ENCODE peak calls at places on chromosomes 5 and 9, in ten cellular contexts. W is fibroblast of lung; S is Peyer's patch; B is mammary epithelial cell; K is cardiac fibroblast; U is LNCaP clone FGC; T is IMR-90; A is neural progenitor cell; I is CD4-positive, CD25-positive, alpha-beta regulatory T cell; L is CD8-positive, alpha-beta memory T cell. R is an unnamed sample.

GRCh38 chr9:136808075-136808780 is 480 bp downstream of the RABL6 start:
- DNase-seq in W (no peak), S (peak), B (no peak), K (no peak), U (no peak), T (no peak), A (peak), I (peak), L (peak), R (no peak)

GRCh38 chr5:141637266-141637692 is 482 bp downstream of the RELL2 start:
- DNase-seq in W (no peak), S (peak), B (no peak), K (no peak), U (no peak), T (no peak), A (peak), I (peak), L (peak), R (no peak)

GRCh38 chr5:91272858-91273257 is 110.3 kb downstream of the ARRDC3 start:
- DNase-seq in W (no peak), S (no peak), B (no peak), K (peak), U (no peak), T (peak), A (no peak), I (no peak), L (no peak), R (no peak)

GRCh38 chr5:151684690-151685361 is 1.9 kb downstream of the SPARC start:
- DNase-seq in W (peak), S (no peak), B (peak), K (peak), U (no peak), T (peak), A (peak), I (no peak), L (no peak), R (peak)

GRCh38 chr5:116939641-116940040 is 365.0 kb upstream of the SEMA6A start:
- DNase-seq in W (no peak), S (no peak), B (no peak), K (no peak), U (no peak), T (no peak), A (no peak), I (no peak), L (no peak), R (no peak)

GRCh38 chr5:140331638-140332037 is 14.8 kb downstream of the HBEGF start:
- DNase-seq in W (no peak), S (no peak), B (peak), K (no peak), U (no peak), T (no peak), A (no peak), I (no peak), L (no peak), R (no peak)

GRCh38 chr5:53426517-53426839 is 54.0 kb upstream of the FST start:
- DNase-seq in W (no peak), S (no peak), B (no peak), K (no peak), U (no peak), T (no peak), A (no peak), I (no peak), L (no peak), R (no peak)

GRCh38 chr5:140591747-140592372 is 27.2 kb downstream of the SLC35A4 start:
- DNase-seq in W (no peak), S (no peak), B (peak), K (peak), U (no peak), T (peak), A (no peak), I (no peak), L (no peak), R (no peak)

GRCh38 chr9:134811673-134812668 is 68.6 kb upstream of the FCN2 start:
- DNase-seq in W (peak), S (no peak), B (no peak), K (peak), U (no peak), T (peak), A (peak), I (no peak), L (no peak), R (peak)

GRCh38 chr5:109739741-109740140 is 50.0 kb downstream of the MAN2A1 start:
- DNase-seq in W (peak), S (no peak), B (peak), K (peak), U (no peak), T (peak), A (peak), I (no peak), L (no peak), R (no peak)

GRCh38 chr5:132213666-132214065 is 14.0 kb downstream of the P4HA2 start:
- DNase-seq in W (no peak), S (no peak), B (no peak), K (no peak), U (no peak), T (no peak), A (no peak), I (no peak), L (no peak), R (no peak)

GRCh38 chr5:172740483-172741205 is 30.4 kb downstream of the DUSP1 start:
- DNase-seq in W (peak), S (no peak), B (peak), K (peak), U (no peak), T (peak), A (no peak), I (no peak), L (no peak), R (no peak)

GRCh38 chr5:69129413-69129812 is 35.6 kb downstream of the SLC30A5 start:
- DNase-seq in W (peak), S (no peak), B (peak), K (peak), U (peak), T (peak), A (no peak), I (no peak), L (no peak), R (no peak)

GRCh38 chr9:2496934-2497333 is 124.7 kb upstream of the VLDLR start:
- DNase-seq in W (no peak), S (no peak), B (no peak), K (no peak), U (no peak), T (no peak), A (no peak), I (no peak), L (no peak), R (no peak)

GRCh38 chr5:149186506-149186905 is 45.2 kb downstream of the ABLIM3 start:
- DNase-seq in W (no peak), S (no peak), B (no peak), K (no peak), U (no peak), T (no peak), A (no peak), I (no peak), L (no peak), R (no peak)

GRCh38 chr9:71885467-71885866 is 25.5 kb downstream of the ABHD17B start:
- DNase-seq in W (no peak), S (no peak), B (no peak), K (no peak), U (no peak), T (no peak), A (no peak), I (no peak), L (no peak), R (no peak)

GRCh38 chr9:89603629-89604462 is 966 bp upstream of the GADD45G start:
- DNase-seq in W (peak), S (peak), B (peak), K (peak), U (no peak), T (peak), A (peak), I (no peak), L (no peak), R (no peak)

GRCh38 chr9:34158362-34158869 is 20.4 kb upstream of the UBAP1 start:
- DNase-seq in W (peak), S (no peak), B (peak), K (peak), U (no peak), T (peak), A (no peak), I (no peak), L (no peak), R (no peak)

GRCh38 chr5:149561848-149562247 is 10.6 kb upstream of the CSNK1A1 start:
- DNase-seq in W (peak), S (no peak), B (peak), K (peak), U (no peak), T (peak), A (no peak), I (no peak), L (no peak), R (no peak)

GRCh38 chr5:160118349-160119141 is 705 bp downstream of the PWWP2A start:
- DNase-seq in W (peak), S (peak), B (peak), K (peak), U (no peak), T (no peak), A (no peak), I (peak), L (peak), R (no peak)

GRCh38 chr5:115069087-115069968 is 100.4 kb downstream of the TRIM36 start:
- DNase-seq in W (peak), S (no peak), B (peak), K (peak), U (peak), T (peak), A (peak), I (no peak), L (no peak), R (no peak)

GRCh38 chr9:135973276-135974219 is 12.4 kb upstream of the UBAC1 start:
- DNase-seq in W (peak), S (no peak), B (no peak), K (no peak), U (no peak), T (no peak), A (no peak), I (no peak), L (no peak), R (no peak)

GRCh38 chr9:17005085-17005484 is 129.8 kb upstream of the CNTLN start:
- DNase-seq in W (peak), S (peak), B (no peak), K (peak), U (no peak), T (peak), A (no peak), I (no peak), L (no peak), R (peak)

GRCh38 chr9:122228191-122228905 is 409 bp downstream of the LHX6 start:
- DNase-seq in W (no peak), S (no peak), B (no peak), K (no peak), U (no peak), T (no peak), A (peak), I (no peak), L (no peak), R (no peak)

GRCh38 chr5:16992444-16992843 is 56.4 kb upstream of the MYO10 start:
- DNase-seq in W (no peak), S (no peak), B (no peak), K (peak), U (no peak), T (no peak), A (no peak), I (no peak), L (no peak), R (no peak)

GRCh38 chr5:174935854-174936474 is 211.6 kb downstream of the MSX2 start:
- DNase-seq in W (peak), S (peak), B (peak), K (peak), U (peak), T (peak), A (peak), I (no peak), L (no peak), R (peak)

GRCh38 chr5:170067152-170067551 is 38.5 kb upstream of the FOXI1 start:
- DNase-seq in W (no peak), S (no peak), B (no peak), K (no peak), U (no peak), T (no peak), A (no peak), I (no peak), L (no peak), R (no peak)

GRCh38 chr5:15366676-15367391 is 133.1 kb upstream of the FBXL7 start:
- DNase-seq in W (no peak), S (no peak), B (no peak), K (peak), U (no peak), T (no peak), A (no peak), I (no peak), L (no peak), R (no peak)

GRCh38 chr9:131666779-131667178 is 73.1 kb downstream of the RAPGEF1 start:
- DNase-seq in W (no peak), S (no peak), B (no peak), K (no peak), U (no peak), T (no peak), A (no peak), I (no peak), L (peak), R (no peak)

GRCh38 chr5:122062205-122062604 is 15.9 kb downstream of the LOX start:
- DNase-seq in W (no peak), S (no peak), B (peak), K (no peak), U (no peak), T (no peak), A (no peak), I (no peak), L (no peak), R (no peak)

GRCh38 chr5:65926893-65927292 is 518 bp downstream of the ERBIN start:
- DNase-seq in W (peak), S (no peak), B (no peak), K (peak), U (no peak), T (no peak), A (peak), I (no peak), L (no peak), R (no peak)

GRCh38 chr5:83632874-83633273 is 87.8 kb downstream of the HAPLN1 start:
- DNase-seq in W (peak), S (no peak), B (peak), K (peak), U (no peak), T (peak), A (no peak), I (no peak), L (no peak), R (no peak)

GRCh38 chr5:120734033-120734432 is 269.9 kb downstream of the PRR16 start:
- DNase-seq in W (no peak), S (no peak), B (no peak), K (no peak), U (no peak), T (no peak), A (peak), I (no peak), L (no peak), R (no peak)

GRCh38 chr5:159727167-159727566 is 189.1 kb upstream of the ADRA1B start:
- DNase-seq in W (no peak), S (no peak), B (no peak), K (no peak), U (no peak), T (no peak), A (no peak), I (no peak), L (no peak), R (no peak)

GRCh38 chr9:33415152-33416038 is 13.0 kb upstream of the AQP7 start:
- DNase-seq in W (peak), S (peak), B (peak), K (peak), U (peak), T (peak), A (peak), I (peak), L (peak), R (no peak)

GRCh38 chr5:3590967-3591900 is 4.4 kb upstream of the IRX1 start:
- DNase-seq in W (no peak), S (peak), B (no peak), K (no peak), U (no peak), T (no peak), A (peak), I (no peak), L (no peak), R (no peak)

GRCh38 chr5:162852145-162852544 is 585.2 kb upstream of the CCNG1 start:
- DNase-seq in W (no peak), S (no peak), B (no peak), K (no peak), U (no peak), T (no peak), A (no peak), I (no peak), L (no peak), R (no peak)

GRCh38 chr9:96079816-96080215 is 204.3 kb downstream of the ERCC6L2 start:
- DNase-seq in W (no peak), S (no peak), B (no peak), K (no peak), U (no peak), T (no peak), A (no peak), I (no peak), L (no peak), R (no peak)

GRCh38 chr9:117643288-117643654 is 60.9 kb upstream of the TLR4 start:
- DNase-seq in W (no peak), S (no peak), B (no peak), K (no peak), U (no peak), T (no peak), A (no peak), I (no peak), L (no peak), R (no peak)
- H3K4me3 ChIP-seq in W (no peak), S (no peak), B (no peak), K (no peak), U (no peak), T (no peak), A (no peak), I (no peak), L (no peak), R (no peak)

DNA sequence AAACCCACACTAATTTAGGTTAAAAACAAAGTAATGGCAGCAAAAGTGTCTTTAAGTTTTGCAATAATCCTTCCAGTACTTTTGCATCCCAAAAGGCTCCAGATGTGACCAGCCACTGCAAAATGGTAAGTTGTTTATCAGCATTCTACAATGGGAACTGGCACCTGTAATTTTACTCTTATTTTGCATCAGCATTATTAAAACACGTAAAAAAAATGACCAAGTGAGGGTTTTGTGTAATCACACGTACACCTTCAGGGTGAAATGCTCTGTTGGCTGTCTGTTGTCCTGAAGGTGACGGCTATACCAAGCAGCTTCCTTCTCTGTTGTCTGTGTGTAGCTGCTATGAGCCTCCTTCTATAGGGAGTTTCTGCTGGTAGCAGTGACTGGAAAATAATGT is 36.9 kb upstream of the SSBP2 start:
- DNase-seq in W (peak), S (peak), B (peak), K (peak), U (no peak), T (peak), A (peak), I (no peak), L (no peak), R (peak)
- H3K4me3 ChIP-seq in W (no peak), S (no peak), B (no peak), K (no peak), U (no peak), T (no peak), A (peak), I (no peak), L (no peak), R (peak)

DNA sequence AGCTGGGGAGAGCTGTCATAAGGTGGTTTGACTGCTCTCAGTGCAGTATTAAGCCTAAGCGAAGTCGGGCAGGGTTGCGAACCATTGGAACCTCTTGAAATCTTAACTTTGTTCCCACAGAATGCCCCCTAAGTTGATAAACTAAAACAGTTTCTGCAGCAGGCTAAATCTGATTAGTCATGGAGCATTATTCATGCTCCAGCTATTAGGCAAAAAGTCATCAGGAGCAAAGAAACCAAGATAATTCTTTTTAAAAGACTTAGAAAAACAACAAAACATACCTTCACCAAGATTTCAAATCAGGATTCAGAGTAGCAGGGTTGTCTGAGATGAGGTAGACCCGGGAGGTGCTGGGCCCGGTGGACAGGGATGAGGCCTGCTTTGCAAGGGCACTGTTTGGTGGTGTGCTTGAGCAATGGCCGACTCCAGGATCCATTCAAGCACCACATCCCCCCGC is 69.9 kb upstream of the PLPP1 start:
- DNase-seq in W (peak), S (no peak), B (no peak), K (peak), U (no peak), T (peak), A (peak), I (no peak), L (no peak), R (no peak)
- H3K4me3 ChIP-seq in W (no peak), S (no peak), B (no peak), K (no peak), U (no peak), T (no peak), A (no peak), I (no peak), L (no peak), R (peak)

GRCh38 chr5:64183956-64184355 is 18.3 kb downstream of the RNF180 start:
- DNase-seq in W (no peak), S (no peak), B (no peak), K (no peak), U (no peak), T (no peak), A (no peak), I (no peak), L (no peak), R (no peak)
- H3K4me3 ChIP-seq in W (no peak), S (no peak), B (no peak), K (no peak), U (no peak), T (no peak), A (no peak), I (no peak), L (no peak), R (no peak)

GRCh38 chr5:14187157-14187556 is 44.0 kb downstream of the TRIO start:
- DNase-seq in W (no peak), S (no peak), B (no peak), K (no peak), U (no peak), T (no peak), A (no peak), I (no peak), L (no peak), R (no peak)

GRCh38 chr5:14184082-14184481 is 40.9 kb downstream of the TRIO start:
- DNase-seq in W (no peak), S (no peak), B (no peak), K (peak), U (no peak), T (no peak), A (no peak), I (no peak), L (no peak), R (no peak)

GRCh38 chr5:14186132-14186830 is 43.1 kb downstream of the TRIO start:
- DNase-seq in W (peak), S (no peak), B (peak), K (peak), U (no peak), T (peak), A (no peak), I (no peak), L (no peak), R (no peak)

GRCh38 chr5:14184725-14185124 is 41.6 kb downstream of the TRIO start:
- DNase-seq in W (peak), S (no peak), B (no peak), K (peak), U (no peak), T (peak), A (no peak), I (no peak), L (no peak), R (no peak)

GRCh38 chr5:14185336-14186131 is 42.4 kb downstream of the TRIO start:
- DNase-seq in W (peak), S (no peak), B (peak), K (peak), U (no peak), T (peak), A (no peak), I (no peak), L (no peak), R (no peak)
- H3K4me3 ChIP-seq in W (peak), S (no peak), B (no peak), K (no peak), U (no peak), T (no peak), A (no peak), I (no peak), L (no peak), R (no peak)

GRCh38 chr9:92652461-92652860 is 17.5 kb downstream of the IPPK start:
- DNase-seq in W (no peak), S (no peak), B (no peak), K (peak), U (no peak), T (no peak), A (no peak), I (no peak), L (no peak), R (no peak)

GRCh38 chr9:92650839-92651621 is 18.9 kb downstream of the IPPK start:
- DNase-seq in W (no peak), S (peak), B (no peak), K (peak), U (no peak), T (peak), A (no peak), I (no peak), L (no peak), R (no peak)

GRCh38 chr9:92648447-92649406 is 21.2 kb downstream of the IPPK start:
- DNase-seq in W (no peak), S (peak), B (no peak), K (no peak), U (no peak), T (no peak), A (no peak), I (no peak), L (no peak), R (no peak)

GRCh38 chr9:92647671-92648446 is 22.1 kb downstream of the IPPK start:
- DNase-seq in W (no peak), S (peak), B (no peak), K (no peak), U (no peak), T (no peak), A (no peak), I (no peak), L (no peak), R (no peak)

DNA sequence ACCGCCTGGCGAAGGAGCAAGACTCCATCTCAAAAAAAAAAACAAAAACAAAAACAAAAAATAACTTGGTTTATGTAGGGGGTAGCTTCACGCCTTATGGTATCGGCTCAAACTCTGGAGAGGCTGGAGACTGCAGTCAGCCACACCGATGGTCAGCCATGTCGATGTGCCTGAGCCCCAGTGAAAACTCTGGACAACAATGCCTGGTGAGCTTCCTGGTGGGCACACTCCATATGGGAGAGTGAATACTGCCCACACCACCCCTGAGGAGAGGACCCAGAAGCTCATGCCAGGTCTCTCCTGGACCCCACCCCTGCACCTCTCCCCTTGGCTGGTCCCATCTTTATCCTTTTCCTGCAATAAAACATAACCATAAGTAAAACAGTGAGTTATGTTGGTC is 19.6 kb downstream of the IPPK start:
- DNase-seq in W (no peak), S (peak), B (no peak), K (no peak), U (no peak), T (no peak), A (no peak), I (no peak), L (no peak), R (no peak)
- H3K4me3 ChIP-seq in W (no peak), S (no peak), B (no peak), K (no peak), U (no peak), T (no peak), A (no peak), I (no peak), L (no peak), R (no peak)

R was measured in SK-N-MC.